ENCODE peak calls at places on chromosomes 6 and 20, in five cellular contexts. One of them, this sample, is unnamed.
A peak's percentile ranks its signal among the peaks of the same experiment; 100 is the strongest.

GRCh38 chr6:155418017-155418749 is 37.5 kb downstream of the NOX3 start:
- DNase-seq in GM23338: peak; percentile 24
- DNase-seq in OCI-LY7: peak; percentile 65
- DNase-seq in GM23248: peak; percentile 80
- DNase-seq in hepatocyte: no peak
- DNase-seq in this sample: peak; percentile 60

GRCh38 chr20:61760321-61761112 is 305.2 kb downstream of the TAF4 start:
- DNase-seq in GM23338: no peak
- DNase-seq in OCI-LY7: no peak
- DNase-seq in GM23248: no peak
- DNase-seq in hepatocyte: no peak
- DNase-seq in this sample: no peak

GRCh38 chr6:35775031-35775430 is 1.4 kb upstream of the CLPSL2 start:
- DNase-seq in GM23338: no peak
- DNase-seq in OCI-LY7: no peak
- DNase-seq in GM23248: no peak
- DNase-seq in hepatocyte: no peak
- DNase-seq in this sample: no peak

GRCh38 chr20:53748821-53749402 is 155.3 kb upstream of the ZNF217 start:
- DNase-seq in GM23338: no peak
- DNase-seq in OCI-LY7: peak; percentile 34
- DNase-seq in GM23248: peak; percentile 62
- DNase-seq in hepatocyte: peak; percentile 58
- DNase-seq in this sample: no peak

GRCh38 chr6:130326496-130326895 is 39.3 kb upstream of the TMEM200A start:
- DNase-seq in GM23338: no peak
- DNase-seq in OCI-LY7: no peak
- DNase-seq in GM23248: no peak
- DNase-seq in hepatocyte: no peak
- DNase-seq in this sample: no peak

GRCh38 chr20:64102647-64103354 is 4.6 kb downstream of the NPBWR2 start:
- DNase-seq in GM23338: peak; percentile 84
- DNase-seq in OCI-LY7: peak; percentile 33
- DNase-seq in GM23248: no peak
- DNase-seq in hepatocyte: peak; percentile 37
- DNase-seq in this sample: no peak

GRCh38 chr20:1825492-1825891 is 69.7 kb upstream of the SIRPA start:
- DNase-seq in GM23338: no peak
- DNase-seq in OCI-LY7: no peak
- DNase-seq in GM23248: peak; percentile 81
- DNase-seq in hepatocyte: no peak
- DNase-seq in this sample: no peak

GRCh38 chr6:41053056-41053455 is at the start of gene APOBEC2:
- DNase-seq in GM23338: no peak
- DNase-seq in OCI-LY7: no peak
- DNase-seq in GM23248: no peak
- DNase-seq in hepatocyte: no peak
- DNase-seq in this sample: no peak

GRCh38 chr6:137657351-137657911 is 163.2 kb upstream of the OLIG3 start:
- DNase-seq in GM23338: no peak
- DNase-seq in OCI-LY7: no peak
- DNase-seq in GM23248: no peak
- DNase-seq in hepatocyte: no peak
- DNase-seq in this sample: peak; percentile 70

GRCh38 chr6:30942338-30943060 is 1.7 kb downstream of the MUCL3 start:
- DNase-seq in GM23338: peak; percentile 99
- DNase-seq in OCI-LY7: no peak
- DNase-seq in GM23248: peak; percentile 89
- DNase-seq in hepatocyte: peak; percentile 90
- DNase-seq in this sample: no peak

GRCh38 chr20:64266988-64267387 is 11.4 kb downstream of the PCMTD2 start:
- DNase-seq in GM23338: no peak
- DNase-seq in OCI-LY7: no peak
- DNase-seq in GM23248: no peak
- DNase-seq in hepatocyte: no peak
- DNase-seq in this sample: no peak

GRCh38 chr6:167400482-167401138 is 75.7 kb downstream of the TTLL2 start:
- DNase-seq in GM23338: peak; percentile 0
- DNase-seq in OCI-LY7: no peak
- DNase-seq in GM23248: no peak
- DNase-seq in hepatocyte: no peak
- DNase-seq in this sample: no peak

GRCh38 chr6:11215773-11216172 is 16.7 kb downstream of the NEDD9 start:
- DNase-seq in GM23338: no peak
- DNase-seq in OCI-LY7: no peak
- DNase-seq in GM23248: no peak
- DNase-seq in hepatocyte: no peak
- DNase-seq in this sample: no peak

GRCh38 chr20:19832875-19833274 is 74.8 kb downstream of the RIN2 start:
- DNase-seq in GM23338: no peak
- DNase-seq in OCI-LY7: no peak
- DNase-seq in GM23248: no peak
- DNase-seq in hepatocyte: no peak
- DNase-seq in this sample: no peak

GRCh38 chr6:85464722-85465150 is 14.9 kb downstream of the NT5E start:
- DNase-seq in GM23338: no peak
- DNase-seq in OCI-LY7: no peak
- DNase-seq in GM23248: peak; percentile 94
- DNase-seq in hepatocyte: no peak
- DNase-seq in this sample: no peak

GRCh38 chr6:90425161-90425641 is 128.6 kb upstream of the BACH2 start:
- DNase-seq in GM23338: no peak
- DNase-seq in OCI-LY7: no peak
- DNase-seq in GM23248: no peak
- DNase-seq in hepatocyte: no peak
- DNase-seq in this sample: peak; percentile 82

GRCh38 chr20:49278817-49279676 is 1.2 kb upstream of the ZNFX1 start:
- DNase-seq in GM23338: no peak
- DNase-seq in OCI-LY7: peak; percentile 46
- DNase-seq in GM23248: peak; percentile 69
- DNase-seq in hepatocyte: peak; percentile 35
- DNase-seq in this sample: peak; percentile 27

GRCh38 chr6:168050225-168050796 is 28.7 kb downstream of the FRMD1 start:
- DNase-seq in GM23338: no peak
- DNase-seq in OCI-LY7: no peak
- DNase-seq in GM23248: no peak
- DNase-seq in hepatocyte: no peak
- DNase-seq in this sample: no peak

GRCh38 chr20:58546756-58547526 is 31.7 kb upstream of the APCDD1L start:
- DNase-seq in GM23338: no peak
- DNase-seq in OCI-LY7: no peak
- DNase-seq in GM23248: no peak
- DNase-seq in hepatocyte: no peak
- DNase-seq in this sample: no peak

GRCh38 chr6:117018771-117019170 is 141.7 kb downstream of the RFX6 start:
- DNase-seq in GM23338: no peak
- DNase-seq in OCI-LY7: no peak
- DNase-seq in GM23248: peak; percentile 9
- DNase-seq in hepatocyte: no peak
- DNase-seq in this sample: no peak

DNA sequence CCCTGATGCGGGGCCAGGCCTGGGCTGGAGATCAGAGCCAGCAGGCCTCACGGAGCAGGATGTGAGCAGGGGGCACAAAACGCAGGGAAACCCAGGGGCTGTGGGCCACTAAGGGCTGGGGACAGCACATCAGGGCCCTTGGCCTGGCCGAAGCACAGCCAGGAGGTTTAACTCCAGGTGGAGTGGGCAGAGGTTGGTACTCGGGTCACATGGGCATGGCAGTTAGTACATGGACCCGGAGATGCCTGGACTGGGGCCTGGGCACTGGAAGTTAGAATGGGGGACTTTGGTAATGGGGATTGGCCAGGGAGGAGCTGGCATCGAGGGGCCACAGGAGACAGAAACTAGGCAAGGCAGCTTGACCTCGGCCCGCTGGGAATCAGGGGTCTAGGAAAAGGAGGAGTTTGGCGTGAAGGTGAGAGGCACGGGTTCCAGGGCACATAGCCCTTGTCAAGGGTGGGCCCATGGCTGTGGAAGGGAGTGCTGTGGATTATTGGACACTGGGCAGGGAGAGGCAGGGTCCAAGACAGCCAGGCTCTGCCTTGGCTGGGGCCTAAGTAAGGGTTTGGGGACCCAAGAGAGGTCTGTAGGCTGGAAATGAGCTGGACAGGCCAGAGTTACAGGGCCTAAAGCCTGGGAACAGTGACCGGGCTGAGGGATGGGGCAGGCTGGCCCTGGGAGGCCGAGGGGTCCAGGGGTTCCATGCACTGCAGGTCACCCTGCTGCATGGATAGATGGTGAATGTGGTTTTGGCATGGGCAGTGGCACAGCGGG is 41.6 kb upstream of the CD93 start:
- DNase-seq in GM23338: no peak
- DNase-seq in OCI-LY7: no peak
- DNase-seq in GM23248: no peak
- DNase-seq in hepatocyte: no peak
- DNase-seq in this sample: no peak
- H3K27ac ChIP-seq in GM23338: no peak overlapping the region
- H3K27ac ChIP-seq in OCI-LY7: no peak overlapping the region
- H3K27ac ChIP-seq in GM23248: no peak overlapping the region
- H3K27ac ChIP-seq in hepatocyte: no peak overlapping the region
- H3K27ac ChIP-seq in this sample: no peak overlapping the region

GRCh38 chr6:126341126-126341525 is 1.2 kb downstream of the CENPW start:
- DNase-seq in GM23338: no peak
- DNase-seq in OCI-LY7: peak; percentile 7
- DNase-seq in GM23248: peak; percentile 7
- DNase-seq in hepatocyte: no peak
- DNase-seq in this sample: no peak

GRCh38 chr6:126335210-126335609 is 4.7 kb upstream of the CENPW start:
- DNase-seq in GM23338: peak; percentile 59
- DNase-seq in OCI-LY7: no peak
- DNase-seq in GM23248: no peak
- DNase-seq in hepatocyte: no peak
- DNase-seq in this sample: no peak

GRCh38 chr6:126333729-126334128 is 6.2 kb upstream of the CENPW start:
- DNase-seq in GM23338: no peak
- DNase-seq in OCI-LY7: no peak
- DNase-seq in GM23248: no peak
- DNase-seq in hepatocyte: no peak
- DNase-seq in this sample: no peak

GRCh38 chr6:126339796-126340750 is at the start of gene CENPW:
- DNase-seq in GM23338: peak; percentile 98
- DNase-seq in OCI-LY7: peak; percentile 95
- DNase-seq in GM23248: peak; percentile 96
- DNase-seq in hepatocyte: peak; percentile 97
- DNase-seq in this sample: peak; percentile 92

DNA sequence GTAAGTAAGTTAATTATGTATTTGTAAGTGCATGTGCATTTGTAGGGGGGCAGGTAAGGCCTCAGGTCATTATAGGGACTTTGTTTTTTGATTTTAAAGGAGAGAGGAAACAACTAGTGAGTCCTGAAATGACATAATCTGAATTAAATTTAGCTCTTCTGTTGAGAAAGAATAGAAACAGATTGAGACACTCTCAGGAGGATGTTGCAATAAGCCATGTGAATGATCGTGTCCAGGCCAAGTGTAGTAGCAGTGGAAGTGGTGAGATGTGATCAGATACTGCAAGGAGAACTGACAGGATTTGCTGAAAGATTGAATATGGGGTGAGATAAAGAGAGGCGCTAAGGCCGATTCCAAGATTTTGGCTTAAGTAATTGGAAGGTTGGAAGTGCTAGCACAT is 2.6 kb upstream of the CENPW start:
- DNase-seq in GM23338: no peak
- DNase-seq in OCI-LY7: no peak
- DNase-seq in GM23248: peak; percentile 83
- DNase-seq in hepatocyte: peak; percentile 26
- DNase-seq in this sample: no peak
- H3K4me2 ChIP-seq in GM23338: no peak overlapping the region
- H3K4me2 ChIP-seq in OCI-LY7: no peak overlapping the region
- H3K4me2 ChIP-seq in GM23248: no peak overlapping the region
- H3K4me2 ChIP-seq in hepatocyte: no peak overlapping the region
- H3K4me2 ChIP-seq in this sample: no peak overlapping the region

GRCh38 chr20:42923348-42923918 is 266.3 kb downstream of the PTPRT start:
- DNase-seq in GM23338: no peak
- DNase-seq in OCI-LY7: no peak
- DNase-seq in GM23248: no peak
- DNase-seq in hepatocyte: no peak
- DNase-seq in this sample: no peak
- H3K9me2 ChIP-seq in GM23338: no peaks in the 10 kb centered on the region
- H3K9me2 ChIP-seq in OCI-LY7: no peaks in the 10 kb centered on the region
- H3K9me2 ChIP-seq in GM23248: no peaks in the 10 kb centered on the region
- H3K9me2 ChIP-seq in hepatocyte: no peaks in the 10 kb centered on the region
- H3K9me2 ChIP-seq in this sample: no peaks in the 10 kb centered on the region

GRCh38 chr6:143675946-143676345 is 1.8 kb upstream of the PHACTR2 start:
- DNase-seq in GM23338: no peak
- DNase-seq in OCI-LY7: no peak
- DNase-seq in GM23248: peak; percentile 64
- DNase-seq in hepatocyte: no peak
- DNase-seq in this sample: no peak

GRCh38 chr6:143676437-143677045 is 1.2 kb upstream of the PHACTR2 start:
- DNase-seq in GM23338: peak; percentile 70
- DNase-seq in OCI-LY7: no peak
- DNase-seq in GM23248: peak; percentile 2
- DNase-seq in hepatocyte: no peak
- DNase-seq in this sample: no peak

GRCh38 chr6:143673638-143674037 is 4.1 kb upstream of the PHACTR2 start:
- DNase-seq in GM23338: peak; percentile 50
- DNase-seq in OCI-LY7: no peak
- DNase-seq in GM23248: peak; percentile 94
- DNase-seq in hepatocyte: peak; percentile 89
- DNase-seq in this sample: no peak

GRCh38 chr6:143675327-143675900 is 2.4 kb upstream of the PHACTR2 start:
- DNase-seq in GM23338: no peak
- DNase-seq in OCI-LY7: no peak
- DNase-seq in GM23248: peak; percentile 8
- DNase-seq in hepatocyte: no peak
- DNase-seq in this sample: no peak

GRCh38 chr6:143674466-143675114 is 3.2 kb upstream of the PHACTR2 start:
- DNase-seq in GM23338: no peak
- DNase-seq in OCI-LY7: no peak
- DNase-seq in GM23248: peak; percentile 53
- DNase-seq in hepatocyte: no peak
- DNase-seq in this sample: no peak
- H3K27ac ChIP-seq in GM23338: peak overlapping the region; percentile 5
- H3K27ac ChIP-seq in OCI-LY7: no peak overlapping the region
- H3K27ac ChIP-seq in GM23248: peak overlapping the region; percentile 81
- H3K27ac ChIP-seq in hepatocyte: peak overlapping the region; percentile 87
- H3K27ac ChIP-seq in this sample: no peak overlapping the region

DNA sequence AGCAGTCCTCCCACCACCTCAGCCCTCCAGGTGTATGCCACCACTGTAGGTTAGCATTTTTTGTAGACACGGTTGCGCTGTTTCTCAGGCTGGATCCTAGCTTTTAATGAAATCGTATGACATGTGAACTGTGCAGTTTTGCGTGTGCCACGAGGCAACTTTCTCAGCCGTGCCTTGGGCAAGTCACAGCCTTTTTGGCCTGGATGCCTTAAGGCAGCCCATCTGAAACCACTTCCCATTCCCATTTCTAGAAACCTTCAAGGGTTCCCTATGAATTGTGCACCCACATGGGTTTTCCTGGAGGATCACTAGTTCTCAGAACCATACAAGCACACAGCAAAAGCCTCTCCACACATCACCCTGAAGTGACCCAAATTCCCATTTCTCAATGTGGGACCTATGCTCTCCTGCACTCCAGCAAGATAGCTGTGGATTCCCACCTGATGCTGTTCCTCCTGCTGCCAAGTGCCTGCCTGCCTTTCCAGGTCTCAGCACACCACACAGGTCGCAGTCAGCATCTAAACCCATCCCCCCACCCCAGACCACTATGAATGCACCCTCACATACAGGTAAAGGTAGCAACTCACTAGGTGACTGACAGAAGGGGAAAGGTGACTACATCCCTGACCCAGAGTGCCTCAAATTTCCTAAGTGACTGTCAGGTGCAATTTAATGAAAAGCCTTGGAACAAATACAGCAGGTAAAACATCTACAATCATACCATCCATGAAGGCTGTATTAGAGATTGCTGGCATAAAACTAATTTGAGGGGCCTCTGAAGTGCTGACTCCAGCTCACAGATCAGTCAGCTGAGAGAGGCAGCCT is 28.8 kb downstream of the SNX5 start:
- DNase-seq in GM23338: peak; percentile 52
- DNase-seq in OCI-LY7: no peak
- DNase-seq in GM23248: no peak
- DNase-seq in hepatocyte: no peak
- DNase-seq in this sample: no peak
- H3K4me2 ChIP-seq in GM23338: peak overlapping the region; percentile 41
- H3K4me2 ChIP-seq in OCI-LY7: no peak overlapping the region
- H3K4me2 ChIP-seq in GM23248: no peak overlapping the region
- H3K4me2 ChIP-seq in hepatocyte: no peak overlapping the region
- H3K4me2 ChIP-seq in this sample: no peak overlapping the region